ENCODE peak calls at places on chromosomes 16 and 17, in five cellular contexts. N is OCI-LY7, R is astrocyte, G is cardiac muscle cell, X is bronchial epithelial cell. I is an unnamed sample.
A peak's percentile ranks its signal among the peaks of the same experiment; 100 is the strongest.

GRCh38 chr16:85085721-85086120 is 26.6 kb downstream of the CIBAR2 start:
- DNase-seq in N (no peak), R (no peak), G (peak; percentile 36), X (no peak), I (no peak)

GRCh38 chr17:21400816-21401593 is 24.8 kb downstream of the KCNJ12 start:
- DNase-seq in N (no peak), R (no peak), G (no peak), X (no peak), I (no peak)

GRCh38 chr17:82434216-82434565 is 15.8 kb upstream of the OGFOD3 start:
- DNase-seq in N (peak; percentile 60), R (no peak), G (no peak), X (no peak), I (no peak)

GRCh38 chr17:73304971-73305786 is 6.6 kb downstream of the CDC42EP4 start:
- DNase-seq in N (no peak), R (peak; percentile 67), G (peak; percentile 68), X (peak; percentile 52), I (peak; percentile 74)

GRCh38 chr17:70767102-70767701 is 597.9 kb downstream of the KCNJ2 start:
- DNase-seq in N (peak; percentile 43), R (peak; percentile 18), G (peak; percentile 44), X (peak; percentile 49), I (no peak)

GRCh38 chr17:40909351-40909750 is 24.3 kb upstream of the KRT20 start:
- DNase-seq in N (peak; percentile 56), R (peak; percentile 92), G (peak; percentile 86), X (peak; percentile 93), I (peak; percentile 88)

GRCh38 chr16:53892155-53892554 is 188.2 kb downstream of the FTO start:
- DNase-seq in N (peak; percentile 27), R (peak; percentile 57), G (peak; percentile 58), X (peak; percentile 59), I (peak; percentile 39)

GRCh38 chr17:82636626-82637598 is 11.3 kb downstream of the WDR45B start:
- DNase-seq in N (no peak), R (no peak), G (no peak), X (peak; percentile 87), I (no peak)

GRCh38 chr17:67262420-67262819 is 17.4 kb upstream of the HELZ start:
- DNase-seq in N (no peak), R (no peak), G (no peak), X (no peak), I (no peak)

GRCh38 chr17:48726916-48727286 is 1.6 kb downstream of the HOXB13 start:
- DNase-seq in N (no peak), R (no peak), G (no peak), X (no peak), I (no peak)

GRCh38 chr17:78529871-78530670 is 47.1 kb downstream of the DNAH17 start:
- DNase-seq in N (no peak), R (no peak), G (no peak), X (no peak), I (peak; percentile 76)

GRCh38 chr17:80122926-80123505 is 21.6 kb downstream of the GAA start:
- DNase-seq in N (no peak), R (no peak), G (no peak), X (no peak), I (no peak)

GRCh38 chr17:36928450-36929125 is 8.7 kb upstream of the LHX1 start:
- DNase-seq in N (peak; percentile 16), R (no peak), G (no peak), X (no peak), I (no peak)

GRCh38 chr16:19432429-19432828 is 14.7 kb downstream of the TMC5 start:
- DNase-seq in N (no peak), R (no peak), G (no peak), X (peak; percentile 91), I (peak; percentile 35)

GRCh38 chr17:53492532-53492931 is 330.2 kb upstream of the KIF2B start:
- DNase-seq in N (no peak), R (no peak), G (no peak), X (no peak), I (no peak)

GRCh38 chr17:60392845-60393702 is 1.1 kb upstream of the USP32 start:
- DNase-seq in N (peak; percentile 19), R (peak; percentile 65), G (peak; percentile 32), X (peak; percentile 47), I (peak; percentile 58)

GRCh38 chr17:60398227-60398959 is 6.5 kb upstream of the USP32 start:
- DNase-seq in N (peak; percentile 75), R (no peak), G (no peak), X (no peak), I (no peak)

GRCh38 chr17:60396412-60396811 is 4.5 kb upstream of the USP32 start:
- DNase-seq in N (no peak), R (no peak), G (no peak), X (no peak), I (no peak)

GRCh38 chr17:60393840-60394529 is 2.1 kb upstream of the USP32 start:
- DNase-seq in N (no peak), R (no peak), G (no peak), X (no peak), I (no peak)

GRCh38 chr17:60395508-60396065 is 3.7 kb upstream of the USP32 start:
- DNase-seq in N (no peak), R (no peak), G (no peak), X (no peak), I (no peak)
- H3K4me3 ChIP-seq in N (no peak overlapping the region), R (no peak overlapping the region), G (no peak overlapping the region), X (no peak overlapping the region), I (no peak overlapping the region)

DNA sequence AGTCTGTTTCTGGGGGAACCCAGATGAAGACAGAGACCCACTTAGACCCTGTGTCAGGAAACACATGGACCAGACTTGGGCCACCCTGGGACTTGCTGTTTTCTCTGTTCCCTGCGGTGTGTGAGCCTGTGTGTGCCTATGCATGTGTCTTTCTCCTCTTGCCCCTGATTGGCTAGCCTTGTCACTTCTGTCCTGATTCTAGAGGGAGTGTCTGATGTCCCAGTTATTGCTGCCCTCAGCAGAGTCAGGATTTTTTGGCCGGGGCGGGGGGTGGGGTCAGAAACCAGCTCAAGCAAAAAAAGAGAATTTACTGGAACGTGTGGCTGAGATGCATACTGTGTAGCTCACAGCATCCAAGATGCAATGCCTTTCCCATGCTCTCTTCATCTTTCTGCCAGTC is 30.5 kb downstream of the PLCG2 start:
- DNase-seq in N (no peak), R (no peak), G (no peak), X (no peak), I (no peak)
- H3K4me3 ChIP-seq in N (peak overlapping the region; percentile 50), R (no peak overlapping the region), G (no peak overlapping the region), X (no peak overlapping the region), I (no peak overlapping the region)

DNA sequence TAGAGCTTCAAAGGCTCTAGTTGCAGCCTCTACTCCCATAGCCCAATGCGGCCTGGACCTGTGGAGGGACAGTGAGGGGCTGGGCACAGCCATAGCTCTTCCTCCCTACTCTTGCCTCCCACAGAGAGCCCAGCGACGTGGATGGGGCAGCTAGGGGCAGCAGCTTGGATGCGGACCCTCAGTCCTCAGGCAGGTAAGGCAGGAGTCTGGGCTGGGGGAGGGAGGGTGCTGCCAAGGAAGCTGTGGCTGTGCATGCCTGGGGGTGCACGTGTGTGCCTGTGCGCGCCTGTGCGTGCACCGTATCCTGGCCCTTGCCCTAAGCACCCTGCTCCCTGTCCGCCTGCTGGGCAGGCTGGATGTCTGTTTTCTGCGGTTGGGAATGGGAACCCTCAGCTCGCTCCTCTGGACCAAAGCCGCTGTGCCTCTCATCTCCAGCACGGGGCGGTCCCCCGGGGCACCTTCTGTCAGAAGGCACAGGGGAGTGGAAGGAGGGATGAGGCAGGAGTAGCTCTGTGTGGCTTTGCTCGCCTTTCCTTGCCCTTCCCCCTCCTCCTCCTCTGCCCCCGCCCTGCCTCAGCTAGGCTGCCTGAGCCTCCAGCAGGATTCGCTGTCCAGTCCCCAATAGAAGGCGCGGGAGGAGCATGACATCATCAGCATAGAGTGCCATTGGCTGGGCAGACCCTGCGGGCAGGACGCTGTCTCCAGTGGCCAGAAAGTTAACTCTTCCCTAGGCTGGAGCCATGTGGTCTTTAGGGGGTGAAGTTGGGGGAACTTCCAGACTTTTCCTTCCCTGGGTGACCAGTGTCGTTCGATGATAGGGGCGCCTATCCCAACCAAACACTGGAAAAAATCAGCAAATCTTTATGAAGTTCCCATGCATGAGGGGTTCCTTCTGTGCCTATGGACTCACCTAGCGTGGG is 797 bp downstream of the PRCD start:
- DNase-seq in N (peak; percentile 75), R (peak; percentile 90), G (peak; percentile 96), X (peak; percentile 93), I (peak; percentile 94)
- H3K4me3 ChIP-seq in N (no peak overlapping the region), R (peak overlapping the region; percentile 47), G (peak overlapping the region; percentile 8), X (peak overlapping the region; percentile 8), I (no peak overlapping the region)

GRCh38 chr16:64445245-64445644 is 676.6 kb downstream of the CDH11 start:
- DNase-seq in N (no peak), R (no peak), G (no peak), X (no peak), I (no peak)

GRCh38 chr16:64440005-64440404 is 681.9 kb downstream of the CDH11 start:
- DNase-seq in N (no peak), R (no peak), G (no peak), X (peak; percentile 74), I (no peak)

GRCh38 chr16:64437706-64438329 is 684.0 kb downstream of the CDH11 start:
- DNase-seq in N (no peak), R (no peak), G (peak; percentile 78), X (peak; percentile 51), I (no peak)

GRCh38 chr16:64445649-64446048 is 676.2 kb downstream of the CDH11 start:
- DNase-seq in N (no peak), R (peak; percentile 80), G (no peak), X (peak; percentile 62), I (no peak)

DNA sequence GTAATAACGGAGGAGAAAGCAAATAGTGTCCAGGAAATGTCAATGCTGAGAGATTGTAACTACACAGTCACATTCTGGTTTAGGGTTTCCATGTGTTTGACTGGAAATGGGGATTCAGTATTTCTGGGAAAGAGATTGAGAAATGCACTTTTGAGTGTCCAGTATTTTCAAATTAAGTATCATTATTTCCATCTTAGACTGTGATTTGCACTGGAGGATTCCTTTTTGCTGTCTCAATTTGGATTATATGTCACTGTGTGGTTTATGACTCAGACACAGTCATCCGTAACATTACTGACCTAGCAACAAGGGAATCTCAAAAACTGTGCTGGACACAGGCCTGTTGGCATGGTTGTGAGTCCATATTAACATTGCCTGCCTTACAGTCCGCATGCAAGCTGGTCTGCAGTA is 681.4 kb downstream of the CDH11 start:
- DNase-seq in N (no peak), R (peak; percentile 99), G (no peak), X (peak; percentile 90), I (no peak)
- H3K4me3 ChIP-seq in N (no peak overlapping the region), R (no peak overlapping the region), G (no peak overlapping the region), X (no peak overlapping the region), I (no peak overlapping the region)

GRCh38 chr16:2009302-2009711 is 314 bp downstream of the ZNF598 start:
- DNase-seq in N (peak; percentile 45), R (no peak), G (no peak), X (no peak), I (no peak)

GRCh38 chr16:2007081-2007836 is 2.4 kb downstream of the ZNF598 start:
- DNase-seq in N (no peak), R (no peak), G (no peak), X (no peak), I (no peak)

GRCh38 chr16:2008631-2009301 is 855 bp downstream of the ZNF598 start:
- DNase-seq in N (peak; percentile 42), R (no peak), G (no peak), X (no peak), I (no peak)

GRCh38 chr16:2006317-2006716 is 3.3 kb downstream of the ZNF598 start:
- DNase-seq in N (no peak), R (no peak), G (no peak), X (no peak), I (no peak)

GRCh38 chr16:2008009-2008526 is 1.6 kb downstream of the ZNF598 start:
- DNase-seq in N (peak; percentile 53), R (peak; percentile 57), G (no peak), X (peak; percentile 86), I (no peak)
- H3K4me3 ChIP-seq in N (peak overlapping the region; percentile 93), R (peak overlapping the region; percentile 88), G (peak overlapping the region; percentile 92), X (peak overlapping the region; percentile 59), I (peak overlapping the region; percentile 22)